ENCODE peak calls at places on chromosomes 3 and 15, in four cellular contexts. X is colonic mucosa, R is aorta, D is fibroblast of pulmonary artery. Z is an unnamed sample.

GRCh38 chr3:98130421-98130820 is at the start of gene OR5H1:
- DNase-seq in X (no peak), R (no peak), D (no peak), Z (no peak)

GRCh38 chr15:88605507-88606436 is 15.4 kb upstream of the AEN start:
- DNase-seq in X (no peak), R (peak; percentile 89), D (peak; percentile 47), Z (peak; percentile 48)

GRCh38 chr3:94616833-94617232 is 554.0 kb downstream of the NSUN3 start:
- DNase-seq in X (no peak), R (no peak), D (no peak), Z (no peak)

GRCh38 chr15:56732135-56732880 is 1.0 kb downstream of the ZNF280D start:
- DNase-seq in X (peak; percentile 27), R (no peak), D (peak; percentile 76), Z (peak; percentile 13)

GRCh38 chr3:89025185-89025584 is 82.2 kb upstream of the EPHA3 start:
- DNase-seq in X (no peak), R (no peak), D (no peak), Z (no peak)

GRCh38 chr15:74297867-74298266 is 61.7 kb downstream of the CCDC33 start:
- DNase-seq in X (no peak), R (no peak), D (no peak), Z (no peak)

GRCh38 chr3:159711560-159712333 is 276.9 kb upstream of the IL12A start:
- DNase-seq in X (no peak), R (no peak), D (peak; percentile 96), Z (peak; percentile 78)

GRCh38 chr3:4508048-4508981 is 15.2 kb downstream of the ITPR1 start:
- DNase-seq in X (no peak), R (no peak), D (no peak), Z (no peak)

GRCh38 chr3:143830063-143830462 is 18.2 kb downstream of the SLC9A9 start:
- DNase-seq in X (no peak), R (no peak), D (no peak), Z (no peak)

GRCh38 chr3:184234224-184234623 is 4.8 kb downstream of the VWA5B2 start:
- DNase-seq in X (no peak), R (peak; percentile 82), D (peak; percentile 85), Z (no peak)

GRCh38 chr15:66947471-66947870 is 117.9 kb upstream of the SMAD3 start:
- DNase-seq in X (no peak), R (no peak), D (no peak), Z (no peak)

GRCh38 chr15:58381696-58382095 is 50.1 kb upstream of the LIPC start:
- DNase-seq in X (no peak), R (no peak), D (no peak), Z (no peak)

GRCh38 chr15:81038975-81039607 is 38.4 kb downstream of the TLNRD1 start:
- DNase-seq in X (no peak), R (no peak), D (peak; percentile 69), Z (no peak)

GRCh38 chr3:139657434-139657833 is 20.3 kb downstream of the NMNAT3 start:
- DNase-seq in X (no peak), R (no peak), D (no peak), Z (no peak)

GRCh38 chr3:139660269-139660668 is 17.5 kb downstream of the NMNAT3 start:
- DNase-seq in X (no peak), R (no peak), D (no peak), Z (no peak)

GRCh38 chr3:139659511-139659910 is 18.3 kb downstream of the NMNAT3 start:
- DNase-seq in X (no peak), R (no peak), D (no peak), Z (no peak)

GRCh38 chr3:139655880-139656279 is 21.9 kb downstream of the NMNAT3 start:
- DNase-seq in X (no peak), R (no peak), D (peak; percentile 10), Z (peak; percentile 16)

GRCh38 chr3:139657936-139658335 is 19.8 kb downstream of the NMNAT3 start:
- DNase-seq in X (no peak), R (no peak), D (no peak), Z (no peak)
- H3K4me3 ChIP-seq in X (no peak overlapping the region), R (no peak overlapping the region), D (no peak overlapping the region), Z (no peak overlapping the region)

DNA sequence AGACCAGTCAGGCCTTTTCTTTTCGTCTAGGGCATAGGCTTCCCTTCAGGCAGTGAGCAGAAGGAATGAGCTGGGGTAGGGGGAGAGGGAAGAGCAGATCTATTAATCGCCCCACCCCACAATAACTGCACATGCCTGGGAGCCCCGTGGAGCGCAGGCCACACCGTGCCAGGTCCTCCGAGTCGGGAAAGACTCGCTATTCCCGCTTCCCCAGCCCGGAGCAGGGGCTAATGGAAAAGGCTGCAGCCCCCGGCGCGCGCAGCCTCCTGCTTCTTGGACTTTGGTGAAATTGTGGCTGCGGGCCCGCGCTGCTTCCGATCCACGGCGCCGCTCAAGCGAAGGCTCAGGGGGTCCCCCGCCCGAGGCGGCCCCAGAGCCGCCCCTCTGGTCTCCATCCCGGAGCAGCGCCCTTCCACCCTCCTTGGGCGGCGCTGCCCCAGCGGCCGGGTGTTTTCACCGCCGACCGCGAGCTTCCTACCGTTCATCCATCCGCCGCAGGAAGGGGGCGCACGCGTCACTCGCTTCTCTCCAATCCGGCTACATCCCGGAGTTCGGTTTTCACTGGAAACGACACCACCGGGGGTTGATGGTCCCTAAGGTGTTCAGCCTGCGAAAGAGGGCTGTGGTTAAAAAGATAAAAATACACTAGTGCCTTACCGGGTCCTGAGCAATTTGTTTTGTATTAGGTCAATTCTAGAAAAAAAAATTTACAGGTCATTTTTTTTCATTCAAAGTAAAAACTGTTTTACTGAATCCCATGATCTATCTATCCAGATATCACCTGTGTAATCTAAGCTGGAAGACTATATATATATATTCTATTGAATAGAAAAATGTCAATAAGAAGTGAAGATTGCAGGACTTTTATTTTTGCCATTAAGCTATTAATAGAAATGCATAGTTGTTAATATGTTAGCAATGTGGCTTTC is 4.4 kb upstream of the SYNM start:
- DNase-seq in X (peak; percentile 81), R (peak; percentile 96), D (peak; percentile 71), Z (peak; percentile 85)
- H3K4me3 ChIP-seq in X (peak overlapping the region; percentile 15), R (peak overlapping the region; percentile 8), D (peak overlapping the region; percentile 45), Z (peak overlapping the region; percentile 45)

DNA sequence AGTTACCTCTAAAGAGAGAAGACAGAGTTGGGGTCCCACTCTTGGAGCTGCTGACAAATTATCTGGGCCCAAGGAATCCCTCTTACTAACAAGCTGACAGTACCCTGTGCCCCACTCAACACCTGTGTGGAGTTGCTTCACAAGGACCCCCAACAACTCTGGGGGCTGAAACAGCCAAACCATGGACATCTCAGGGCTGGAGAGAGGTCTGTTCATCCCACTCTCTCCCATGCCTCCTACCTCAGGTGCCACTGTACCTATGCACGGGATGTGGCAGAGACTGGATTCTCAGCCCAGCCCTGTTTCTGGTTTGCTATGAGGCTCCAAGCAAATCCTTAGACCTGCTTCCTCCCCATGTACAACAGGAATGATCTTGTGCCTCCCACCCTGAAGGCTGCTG is 101.7 kb downstream of the ETFA start:
- DNase-seq in X (no peak), R (peak; percentile 46), D (no peak), Z (no peak)
- H3K4me3 ChIP-seq in X (no peak overlapping the region), R (no peak overlapping the region), D (no peak overlapping the region), Z (no peak overlapping the region)

GRCh38 chr3:148642616-148643015 is 55.1 kb upstream of the AGTR1 start:
- DNase-seq in X (no peak), R (no peak), D (peak; percentile 26), Z (no peak)

GRCh38 chr3:148643389-148643840 is 54.3 kb upstream of the AGTR1 start:
- DNase-seq in X (no peak), R (no peak), D (peak; percentile 72), Z (no peak)

GRCh38 chr3:148648685-148649352 is 48.9 kb upstream of the AGTR1 start:
- DNase-seq in X (no peak), R (no peak), D (peak; percentile 74), Z (no peak)

GRCh38 chr3:148642214-148642613 is 55.5 kb upstream of the AGTR1 start:
- DNase-seq in X (no peak), R (no peak), D (peak; percentile 9), Z (no peak)

DNA sequence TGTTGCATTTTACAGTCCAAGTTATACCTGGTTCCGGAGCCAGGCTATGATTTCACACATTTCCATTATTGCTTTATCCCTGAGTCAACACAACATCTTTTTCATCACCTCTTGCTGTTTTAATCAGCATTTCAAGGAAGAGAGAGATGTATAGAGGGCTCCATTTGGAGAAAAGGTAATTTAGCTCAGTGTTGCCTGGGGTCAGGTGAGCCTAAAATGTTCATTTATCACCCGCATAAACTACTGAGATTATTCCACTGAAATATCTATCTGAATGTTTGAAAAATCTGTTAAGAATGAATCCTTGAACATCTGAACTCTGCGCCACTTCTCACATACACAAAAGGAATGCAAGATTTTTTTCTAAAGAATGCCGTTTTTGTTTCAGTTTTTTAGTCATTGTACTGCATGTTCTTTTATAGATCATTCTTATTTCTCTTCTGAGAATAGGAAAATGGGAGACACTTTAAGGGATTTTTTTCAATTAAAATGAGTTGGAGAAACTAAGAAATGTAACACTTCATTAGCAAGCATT is 51.5 kb upstream of the AGTR1 start:
- DNase-seq in X (no peak), R (no peak), D (no peak), Z (no peak)
- H3K4me3 ChIP-seq in X (no peak overlapping the region), R (no peak overlapping the region), D (no peak overlapping the region), Z (no peak overlapping the region)

DNA sequence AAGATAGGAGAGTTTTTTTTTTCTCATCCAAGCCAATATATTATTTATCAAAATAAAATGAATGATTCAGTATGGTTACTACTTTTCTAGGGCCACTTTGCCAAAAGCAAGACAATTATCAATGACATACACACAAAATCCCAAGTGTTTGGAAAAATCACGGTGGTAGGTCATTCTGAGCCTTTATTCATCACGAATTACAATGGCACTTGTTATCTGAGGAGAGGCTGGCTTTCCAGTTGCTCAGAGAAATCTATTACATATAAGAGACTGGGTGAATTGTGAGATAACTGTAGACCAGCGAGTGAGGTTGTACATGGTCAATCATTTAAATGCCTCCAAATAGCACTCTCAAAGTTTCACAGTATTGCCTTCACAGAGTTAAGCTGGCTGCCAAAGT is 20.4 kb upstream of the FGF12 start:
- DNase-seq in X (no peak), R (no peak), D (no peak), Z (no peak)
- H3K4me3 ChIP-seq in X (no peak overlapping the region), R (no peak overlapping the region), D (no peak overlapping the region), Z (no peak overlapping the region)

DNA sequence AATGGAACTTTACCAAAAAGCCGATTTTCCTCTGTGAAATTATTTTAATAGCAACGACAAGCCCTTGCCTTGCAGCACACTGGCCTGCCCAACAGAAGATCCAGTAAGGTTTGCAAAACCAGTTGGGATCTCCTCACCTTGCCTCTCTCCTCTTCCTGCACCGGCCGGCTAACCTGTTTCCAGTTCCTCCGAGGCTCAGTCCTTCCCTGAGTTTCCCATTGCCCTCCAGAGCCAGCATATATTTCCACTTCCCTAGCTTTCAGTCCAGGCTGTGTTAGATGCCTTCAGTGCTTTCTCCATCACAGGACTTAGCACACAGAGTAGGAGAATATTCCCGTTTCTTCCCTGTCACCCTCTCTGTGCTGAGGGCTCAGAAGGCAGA is 60.3 kb downstream of the NOX5 start:
- DNase-seq in X (peak; percentile 32), R (no peak), D (no peak), Z (no peak)
- H3K4me3 ChIP-seq in X (peak overlapping the region; percentile 59), R (no peak overlapping the region), D (peak overlapping the region; percentile 70), Z (peak overlapping the region; percentile 52)

DNA sequence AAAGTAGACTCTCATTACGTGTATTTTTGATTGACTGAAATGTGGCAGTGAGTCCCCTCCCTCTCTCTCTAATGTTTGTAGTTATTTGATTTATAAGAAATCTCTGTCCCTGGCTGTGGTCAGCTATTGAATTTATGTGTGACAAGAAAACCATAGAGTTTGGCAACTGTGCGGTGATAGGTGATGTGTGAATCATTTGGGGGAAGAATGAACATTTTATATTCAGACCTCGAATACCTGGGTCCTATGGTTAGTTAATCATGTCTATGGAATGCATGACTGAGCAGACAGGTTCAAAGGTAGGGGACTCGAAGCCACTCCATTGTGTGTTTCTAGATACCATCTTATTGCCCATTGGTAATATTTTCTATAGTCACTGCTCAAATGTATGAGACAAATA is 712.1 kb downstream of the MECOM start:
- DNase-seq in X (no peak), R (no peak), D (no peak), Z (no peak)
- H3K4me3 ChIP-seq in X (no peak overlapping the region), R (no peak overlapping the region), D (no peak overlapping the region), Z (no peak overlapping the region)

Z was measured in heart right ventricle.